ENCODE peak calls at places on chromosomes 1 and 21, in eight cellular contexts. C is A549; W is left cardiac atrium; N is NCI-H748 treated with DMSO at 0.1 percent for 48 hours; K is activated T-cell treated with anti-CD3 and anti-CD28 coated beads, Interleukin-2, amount 50 U/mL, for 1 hour; S is A172; Z is HTR-8/SVneo; E is brain pericyte. O is an unnamed sample.

GRCh38 chr1:164765993-164766720 is 207.2 kb downstream of the PBX1 start:
- DNase-seq in C (no peak), W (no peak), N (no peak), K (no peak), S (no peak), Z (no peak), E (peak; percentile 87), O (no peak)

GRCh38 chr1:109094377-109094803 is 3.8 kb downstream of the TMEM167B start:
- DNase-seq in C (no peak), W (no peak), N (no peak), K (no peak), S (peak; percentile 22), Z (no peak), E (no peak), O (no peak)

GRCh38 chr1:32335951-32336867 is at the start of gene MARCKSL1:
- DNase-seq in C (peak; percentile 54), W (peak; percentile 92), N (peak; percentile 23), K (peak; percentile 92), S (peak; percentile 19), Z (peak; percentile 54), E (no peak), O (peak; percentile 85)

GRCh38 chr1:39776400-39776713 is 5.2 kb upstream of the OXCT2 start:
- DNase-seq in C (no peak), W (no peak), N (no peak), K (no peak), S (peak; percentile 30), Z (no peak), E (no peak), O (no peak)

GRCh38 chr1:199705825-199706224 is 321.7 kb upstream of the NR5A2 start:
- DNase-seq in C (no peak), W (no peak), N (no peak), K (no peak), S (no peak), Z (no peak), E (no peak), O (no peak)

GRCh38 chr1:10960954-10961833 is 51.3 kb upstream of the TARDBP start:
- DNase-seq in C (peak; percentile 70), W (peak; percentile 82), N (peak; percentile 57), K (peak; percentile 79), S (peak; percentile 47), Z (peak; percentile 87), E (no peak), O (peak; percentile 80)

GRCh38 chr1:235050911-235051360 is 77.7 kb downstream of the TOMM20 start:
- DNase-seq in C (no peak), W (peak; percentile 70), N (no peak), K (no peak), S (no peak), Z (no peak), E (no peak), O (peak; percentile 68)

GRCh38 chr1:37765937-37766664 is 1.2 kb upstream of the EPHA10 start:
- DNase-seq in C (peak; percentile 22), W (no peak), N (no peak), K (no peak), S (no peak), Z (no peak), E (no peak), O (no peak)

GRCh38 chr1:25505706-25506385 is 37.6 kb upstream of the LDLRAP1 start:
- DNase-seq in C (no peak), W (no peak), N (no peak), K (no peak), S (no peak), Z (no peak), E (no peak), O (no peak)

GRCh38 chr1:201311356-201312011 is 28.2 kb downstream of the PKP1 start:
- DNase-seq in C (no peak), W (no peak), N (no peak), K (no peak), S (peak; percentile 79), Z (no peak), E (no peak), O (no peak)

GRCh38 chr1:3778590-3779264 is 6.2 kb downstream of the SMIM1 start:
- DNase-seq in C (no peak), W (peak; percentile 37), N (no peak), K (no peak), S (no peak), Z (no peak), E (no peak), O (no peak)

GRCh38 chr1:197519741-197520334 is 251.8 kb downstream of the CRB1 start:
- DNase-seq in C (peak; percentile 3), W (no peak), N (no peak), K (no peak), S (peak; percentile 8), Z (no peak), E (no peak), O (no peak)

GRCh38 chr1:55696891-55697290 is 481.7 kb upstream of the USP24 start:
- DNase-seq in C (no peak), W (no peak), N (no peak), K (no peak), S (no peak), Z (no peak), E (no peak), O (no peak)

GRCh38 chr1:226632922-226633351 is 84.4 kb downstream of the STUM start:
- DNase-seq in C (no peak), W (no peak), N (no peak), K (peak; percentile 29), S (no peak), Z (no peak), E (no peak), O (no peak)

GRCh38 chr21:46295177-46295711 is 9.1 kb downstream of the YBEY start:
- DNase-seq in C (no peak), W (peak; percentile 41), N (no peak), K (no peak), S (peak; percentile 85), Z (no peak), E (no peak), O (no peak)

GRCh38 chr1:67987046-67987799 is 63.2 kb downstream of the DIRAS3 start:
- DNase-seq in C (peak; percentile 87), W (no peak), N (no peak), K (no peak), S (peak; percentile 88), Z (peak; percentile 12), E (no peak), O (no peak)

GRCh38 chr1:184555665-184556641 is 169.1 kb downstream of the C1orf21 start:
- DNase-seq in C (no peak), W (no peak), N (no peak), K (no peak), S (no peak), Z (no peak), E (no peak), O (no peak)

GRCh38 chr21:43912910-43913309 is 47.9 kb downstream of the AGPAT3 start:
- DNase-seq in C (no peak), W (no peak), N (no peak), K (no peak), S (no peak), Z (no peak), E (no peak), O (no peak)

O was measured in right atrium auricular region.